ENCODE peak calls at places on chromosomes 1 and 21, in seven cellular contexts. N, K, W, S, G, C and I are unnamed samples.

GRCh38 chr1:212612251-212612961 is 3.8 kb downstream of the ATF3 start:
- DNase-seq in N (no peak), K (no peak), W (no peak), S (no peak), G (no peak), C (no peak), I (no peak)

GRCh38 chr1:234840843-234841242 is 230.9 kb upstream of the IRF2BP2 start:
- DNase-seq in N (no peak), K (peak; percentile 33), W (no peak), S (no peak), G (no peak), C (no peak), I (no peak)

GRCh38 chr1:31949862-31950261 is 11.7 kb upstream of the PTP4A2 start:
- DNase-seq in N (no peak), K (no peak), W (no peak), S (no peak), G (no peak), C (no peak), I (no peak)

GRCh38 chr1:15757016-15757543 is 1.5 kb upstream of the FBLIM1 start:
- DNase-seq in N (no peak), K (no peak), W (no peak), S (no peak), G (no peak), C (no peak), I (no peak)

GRCh38 chr21:28308516-28308915 is 684.2 kb downstream of the LTN1 start:
- DNase-seq in N (peak; percentile 82), K (no peak), W (no peak), S (no peak), G (no peak), C (no peak), I (no peak)

GRCh38 chr1:162008799-162009198 is 14.9 kb downstream of the OLFML2B start:
- DNase-seq in N (no peak), K (no peak), W (no peak), S (no peak), G (no peak), C (no peak), I (no peak)

GRCh38 chr1:154479764-154480421 is 22.1 kb upstream of the TDRD10 start:
- DNase-seq in N (peak; percentile 85), K (peak; percentile 81), W (peak; percentile 42), S (no peak), G (peak; percentile 74), C (peak; percentile 87), I (peak; percentile 83)

GRCh38 chr21:32423320-32423719 is 10.8 kb downstream of the EVA1C start:
- DNase-seq in N (peak; percentile 94), K (peak; percentile 84), W (no peak), S (no peak), G (no peak), C (no peak), I (no peak)

GRCh38 chr1:223504741-223505140 is 111.5 kb downstream of the CCDC185 start:
- DNase-seq in N (peak; percentile 90), K (peak; percentile 20), W (no peak), S (no peak), G (peak; percentile 24), C (no peak), I (peak; percentile 86)

GRCh38 chr21:45577806-45578801 is 35.9 kb upstream of the SLC19A1 start:
- DNase-seq in N (no peak), K (no peak), W (no peak), S (peak; percentile 64), G (peak; percentile 47), C (peak; percentile 46), I (no peak)

GRCh38 chr1:247647864-247648263 is 31.7 kb downstream of the OR13G1 start:
- DNase-seq in N (no peak), K (no peak), W (no peak), S (no peak), G (peak; percentile 53), C (no peak), I (peak; percentile 70)

GRCh38 chr1:94532077-94532476 is 9.5 kb downstream of the F3 start:
- DNase-seq in N (no peak), K (no peak), W (no peak), S (no peak), G (no peak), C (no peak), I (no peak)

GRCh38 chr1:40092241-40092640 is 4.8 kb downstream of the PPT1 start:
- DNase-seq in N (no peak), K (no peak), W (no peak), S (no peak), G (no peak), C (no peak), I (no peak)

GRCh38 chr21:39630191-39630591 is 17.5 kb downstream of the B3GALT5 start:
- DNase-seq in N (peak; percentile 25), K (peak; percentile 33), W (no peak), S (no peak), G (no peak), C (no peak), I (no peak)

GRCh38 chr1:194709439-194709838 is 1523.0 kb upstream of the B3GALT2 start:
- DNase-seq in N (no peak), K (no peak), W (no peak), S (no peak), G (no peak), C (no peak), I (no peak)

GRCh38 chr1:230066466-230067404 is at the start of gene GALNT2:
- DNase-seq in N (peak; percentile 79), K (peak; percentile 66), W (peak; percentile 93), S (peak; percentile 99), G (peak; percentile 91), C (peak; percentile 96), I (peak; percentile 92)

GRCh38 chr21:41610042-41610839 is 102.3 kb upstream of the TMPRSS2 start:
- DNase-seq in N (peak; percentile 64), K (peak; percentile 60), W (no peak), S (no peak), G (peak; percentile 81), C (peak; percentile 79), I (peak; percentile 78)

GRCh38 chr1:100622037-100622436 is 84.1 kb downstream of the GPR88 start:
- DNase-seq in N (peak; percentile 99), K (peak; percentile 99), W (no peak), S (no peak), G (peak; percentile 49), C (peak; percentile 36), I (no peak)

GRCh38 chr21:42097860-42098259 is 26.7 kb downstream of the UMODL1 start:
- DNase-seq in N (peak; percentile 99), K (peak; percentile 98), W (peak; percentile 65), S (peak; percentile 64), G (peak; percentile 38), C (peak; percentile 91), I (peak; percentile 76)

GRCh38 chr1:12507631-12508030 is 110.4 kb downstream of the DHRS3 start:
- DNase-seq in N (no peak), K (no peak), W (peak; percentile 45), S (no peak), G (peak; percentile 38), C (no peak), I (no peak)

GRCh38 chr1:176696109-176696508 is 233.1 kb downstream of the PAPPA2 start:
- DNase-seq in N (peak; percentile 11), K (no peak), W (no peak), S (no peak), G (peak; percentile 69), C (peak; percentile 52), I (no peak)

GRCh38 chr1:247111636-247112478 is 7.7 kb upstream of the ZNF669 start:
- DNase-seq in N (peak; percentile 47), K (no peak), W (peak; percentile 79), S (peak; percentile 91), G (peak; percentile 67), C (peak; percentile 78), I (peak; percentile 63)

GRCh38 chr1:112855152-112855836 is 100.7 kb downstream of the SLC16A1 start:
- DNase-seq in N (no peak), K (no peak), W (no peak), S (no peak), G (no peak), C (no peak), I (no peak)

GRCh38 chr21:29371464-29371863 is 72.7 kb downstream of the BACH1 start:
- DNase-seq in N (no peak), K (no peak), W (no peak), S (no peak), G (no peak), C (no peak), I (no peak)

GRCh38 chr1:21638531-21639341 is 30.4 kb downstream of the RAP1GAP start:
- DNase-seq in N (peak; percentile 73), K (no peak), W (peak; percentile 73), S (no peak), G (peak; percentile 93), C (peak; percentile 85), I (no peak)

GRCh38 chr21:38244885-38245869 is 11.6 kb upstream of the KCNJ15 start:
- DNase-seq in N (peak; percentile 98), K (peak; percentile 99), W (no peak), S (no peak), G (no peak), C (no peak), I (no peak)

GRCh38 chr1:172356620-172357019 is 63.9 kb upstream of the C1orf105 start:
- DNase-seq in N (peak; percentile 92), K (peak; percentile 92), W (no peak), S (no peak), G (no peak), C (peak; percentile 76), I (peak; percentile 73)

DNA sequence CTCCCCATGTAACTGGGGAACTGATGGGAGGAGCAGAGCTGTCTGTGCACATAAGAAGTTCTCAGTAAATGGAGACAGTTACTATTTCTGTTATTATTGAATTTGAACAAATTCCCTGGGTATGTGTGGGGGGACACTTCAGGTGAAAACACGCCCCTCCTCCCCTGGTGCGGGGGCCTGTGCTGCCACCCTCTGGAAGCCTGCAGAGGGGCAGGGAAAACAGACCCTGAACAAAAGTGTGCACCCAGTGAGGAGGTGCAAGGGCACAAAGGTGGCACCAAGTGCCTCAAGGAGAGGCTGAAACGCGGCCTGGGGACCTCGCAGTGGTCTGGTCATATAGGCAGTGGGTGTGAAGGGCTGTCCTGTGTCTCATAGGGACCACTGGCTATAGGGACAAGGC is 18.2 kb upstream of the NADK start:
- DNase-seq in N (no peak), K (no peak), W (no peak), S (no peak), G (no peak), C (no peak), I (no peak)
- TF ChIP-seq CTCF in N (peak; percentile 14), K (peak; percentile 55), W (peak; percentile 18), S (no peak), G (peak; percentile 23), C (no peak), I (no peak)

GRCh38 chr1:214361636-214362035 is 80.7 kb downstream of the SMYD2 start:
- DNase-seq in N (no peak), K (no peak), W (no peak), S (no peak), G (no peak), C (no peak), I (no peak)
- H3K27ac ChIP-seq in N (no peak overlapping the region), K (peak overlapping the region; percentile 50), W (peak overlapping the region; percentile 85), S (no peak overlapping the region), G (no peak overlapping the region), C (no peak overlapping the region), I (no peak overlapping the region)

DNA sequence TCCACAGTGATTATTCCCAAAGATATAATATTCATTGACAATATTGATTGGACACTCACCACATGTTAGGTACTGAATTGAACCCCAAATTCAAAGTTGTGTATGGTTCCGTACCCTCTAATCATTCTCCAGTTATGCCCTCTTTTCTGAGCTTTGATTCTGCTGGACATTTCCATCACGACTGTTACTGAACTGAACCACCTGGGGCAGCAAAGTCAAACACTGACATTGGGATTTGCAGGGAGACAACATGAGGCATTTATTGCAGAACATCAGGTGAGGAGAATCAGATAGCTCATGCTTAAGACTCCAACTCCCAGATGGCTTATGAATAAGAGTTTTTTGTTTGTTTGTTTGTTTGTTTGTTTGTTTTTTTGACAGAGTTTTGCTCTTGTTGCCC is 420.9 kb downstream of the DISC1 start:
- DNase-seq in N (no peak), K (no peak), W (no peak), S (no peak), G (no peak), C (no peak), I (no peak)
- TF ChIP-seq CTCF in N (no peak), K (peak; percentile 53), W (peak; percentile 9), S (no peak), G (no peak), C (peak; percentile 14), I (no peak)

GRCh38 chr1:53644909-53645689 is 93.9 kb downstream of the GLIS1 start:
- DNase-seq in N (peak; percentile 23), K (no peak), W (no peak), S (no peak), G (no peak), C (no peak), I (no peak)
- H3K27ac ChIP-seq in N (no peak overlapping the region), K (no peak overlapping the region), W (no peak overlapping the region), S (no peak overlapping the region), G (no peak overlapping the region), C (no peak overlapping the region), I (no peak overlapping the region)